ENCODE peak calls at places on chromosomes 16 and 17, in six cellular contexts. I is A673; F is left ventricle myocardium inferior; B is CD8-positive, alpha-beta T cell; N is lower lobe of right lung; X is cardiac fibroblast. Q is an unnamed sample.

GRCh38 chr17:75661531-75661930 is 5.4 kb downstream of the RECQL5 start:
- DNase-seq in I (no peak), N (no peak), B (no peak), F (no peak), X (no peak), Q (no peak)

GRCh38 chr17:17887752-17888304 is 51.0 kb upstream of the SREBF1 start:
- DNase-seq in I (no peak), B (no peak), X (no peak), F (no peak), N (no peak), Q (no peak)

GRCh38 chr16:52603015-52603414 is 56.1 kb upstream of the TOX3 start:
- DNase-seq in N (no peak), X (no peak), F (no peak), I (no peak), B (no peak), Q (no peak)

GRCh38 chr17:68511671-68512246 is 471 bp upstream of the PRKAR1A start:
- DNase-seq in N (peak), F (peak), B (peak), I (peak), X (peak), Q (no peak)

GRCh38 chr17:3828151-3828851 is 17.7 kb downstream of the NCBP3 start:
- DNase-seq in I (no peak), N (no peak), F (no peak), X (peak), B (no peak), Q (no peak)

GRCh38 chr17:14211778-14212177 is 24.9 kb downstream of the CDRT15 start:
- DNase-seq in B (no peak), F (peak), N (peak), I (no peak), X (peak), Q (no peak)

GRCh38 chr17:53629188-53629587 is 193.5 kb upstream of the KIF2B start:
- DNase-seq in X (no peak), N (no peak), I (no peak), B (no peak), F (no peak), Q (no peak)

GRCh38 chr17:41810659-41811548 is 845 bp downstream of the P3H4 start:
- DNase-seq in N (peak), B (no peak), F (no peak), X (no peak), I (no peak), Q (no peak)

GRCh38 chr16:24954137-24954536 is 61.0 kb downstream of the ARHGAP17 start:
- DNase-seq in N (no peak), X (no peak), F (no peak), B (no peak), I (no peak), Q (no peak)

GRCh38 chr16:24950275-24950674 is 64.9 kb downstream of the ARHGAP17 start:
- DNase-seq in X (peak), I (no peak), F (no peak), N (no peak), B (no peak), Q (peak)

GRCh38 chr16:24953721-24954120 is 61.4 kb downstream of the ARHGAP17 start:
- DNase-seq in B (no peak), F (no peak), I (no peak), N (no peak), X (no peak), Q (no peak)

GRCh38 chr16:24957887-24958286 is 57.3 kb downstream of the ARHGAP17 start:
- DNase-seq in X (no peak), I (no peak), N (no peak), B (no peak), F (no peak), Q (no peak)

GRCh38 chr16:24955975-24956731 is 59.0 kb downstream of the ARHGAP17 start:
- DNase-seq in I (no peak), B (no peak), F (no peak), N (no peak), X (no peak), Q (no peak)
- TF ChIP-seq CTCF in I (no peak), B (no peak), F (peak), N (no peak), X (no peak), Q (no peak)

GRCh38 chr16:67200491-67200890 is 1.6 kb downstream of the ELMO3 start:
- DNase-seq in I (no peak), F (no peak), N (no peak), X (no peak), B (no peak), Q (no peak)

GRCh38 chr16:67199808-67200198 is 872 bp downstream of the ELMO3 start:
- DNase-seq in X (no peak), B (no peak), I (no peak), N (no peak), F (no peak), Q (no peak)

GRCh38 chr16:67197704-67198103 is 1.2 kb upstream of the ELMO3 start:
- DNase-seq in B (no peak), X (no peak), I (no peak), F (no peak), N (no peak), Q (no peak)

GRCh38 chr16:67198238-67198734 is 645 bp upstream of the ELMO3 start:
- DNase-seq in N (peak), I (peak), F (no peak), X (peak), B (no peak), Q (no peak)

GRCh38 chr16:67199011-67199807 is at the start of gene ELMO3:
- DNase-seq in B (no peak), I (no peak), X (no peak), F (no peak), N (peak), Q (no peak)
- H3K4me3 ChIP-seq in B (no peak), I (no peak), X (no peak), F (no peak), N (peak), Q (no peak)

DNA sequence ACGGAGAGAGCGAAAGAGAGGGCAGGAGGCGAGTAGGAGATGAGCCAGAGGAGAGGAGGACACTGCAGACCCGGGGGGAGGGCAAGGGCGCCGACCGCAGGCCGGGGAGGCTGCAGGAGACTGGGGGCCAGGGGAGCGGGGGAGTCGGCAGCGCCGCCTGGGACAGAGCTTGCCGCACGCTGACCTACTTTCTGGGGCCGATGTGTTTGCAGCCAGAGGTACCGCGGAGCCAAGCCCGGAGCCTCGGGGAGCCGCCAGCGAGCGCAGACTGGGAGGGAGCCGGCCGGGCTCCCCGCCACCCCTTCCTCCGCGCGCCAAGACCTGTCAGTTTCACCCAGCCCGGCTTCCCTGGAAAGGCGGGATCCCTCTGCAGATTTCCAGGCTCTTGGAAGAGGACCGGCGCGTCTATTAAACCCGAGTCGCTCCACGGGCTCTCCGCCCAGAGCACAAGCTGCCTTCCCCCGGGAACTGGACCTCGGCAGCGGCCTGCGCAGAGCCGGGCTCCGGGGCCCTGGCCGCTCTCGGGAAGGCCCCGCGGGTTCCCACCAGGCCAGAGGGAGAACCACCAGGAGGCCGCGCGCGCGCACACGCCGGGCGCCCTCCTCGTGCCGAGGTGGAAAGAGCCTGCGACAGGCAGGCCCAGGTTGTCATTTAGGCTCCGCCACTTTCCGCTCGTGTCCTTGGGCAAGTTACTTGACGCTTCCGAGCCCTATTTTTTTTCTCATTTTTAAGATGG is 74.5 kb downstream of the CMC2 start:
- DNase-seq in F (peak), X (peak), N (peak), I (peak), B (no peak), Q (peak)
- TF ChIP-seq CTCF in F (no peak), X (peak), N (no peak), I (no peak), B (no peak), Q (peak)

DNA sequence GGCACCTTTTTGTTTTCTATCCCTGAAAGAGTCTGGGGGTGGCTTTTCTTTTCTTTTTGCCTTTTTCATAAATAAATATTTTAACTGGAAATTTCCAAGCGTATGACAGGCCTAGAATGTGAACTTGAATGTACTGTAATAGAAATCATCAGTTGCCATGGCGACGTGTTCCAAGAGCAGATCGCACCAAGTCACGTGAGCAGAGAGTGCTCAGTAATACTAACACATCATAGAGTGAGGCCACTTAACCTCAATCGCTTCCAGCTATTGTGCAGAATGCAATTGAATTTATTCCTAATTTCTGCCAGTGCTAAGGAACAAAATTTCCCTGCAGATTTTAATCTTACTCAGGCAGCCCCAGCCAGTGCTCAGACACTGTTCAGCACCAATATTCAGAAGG is 26.1 kb upstream of the PMFBP1 start:
- DNase-seq in X (peak), N (no peak), B (no peak), I (peak), F (no peak), Q (peak)
- H3K4me3 ChIP-seq in X (no peak), N (no peak), B (no peak), I (no peak), F (no peak), Q (no peak)

GRCh38 chr16:9434659-9435058 is 343.2 kb downstream of the HAPSTR1 start:
- DNase-seq in B (no peak), X (no peak), F (no peak), I (no peak), N (no peak), Q (no peak)
- TF ChIP-seq CTCF in B (no peak), X (no peak), F (no peak), I (no peak), N (no peak), Q (no peak)

DNA sequence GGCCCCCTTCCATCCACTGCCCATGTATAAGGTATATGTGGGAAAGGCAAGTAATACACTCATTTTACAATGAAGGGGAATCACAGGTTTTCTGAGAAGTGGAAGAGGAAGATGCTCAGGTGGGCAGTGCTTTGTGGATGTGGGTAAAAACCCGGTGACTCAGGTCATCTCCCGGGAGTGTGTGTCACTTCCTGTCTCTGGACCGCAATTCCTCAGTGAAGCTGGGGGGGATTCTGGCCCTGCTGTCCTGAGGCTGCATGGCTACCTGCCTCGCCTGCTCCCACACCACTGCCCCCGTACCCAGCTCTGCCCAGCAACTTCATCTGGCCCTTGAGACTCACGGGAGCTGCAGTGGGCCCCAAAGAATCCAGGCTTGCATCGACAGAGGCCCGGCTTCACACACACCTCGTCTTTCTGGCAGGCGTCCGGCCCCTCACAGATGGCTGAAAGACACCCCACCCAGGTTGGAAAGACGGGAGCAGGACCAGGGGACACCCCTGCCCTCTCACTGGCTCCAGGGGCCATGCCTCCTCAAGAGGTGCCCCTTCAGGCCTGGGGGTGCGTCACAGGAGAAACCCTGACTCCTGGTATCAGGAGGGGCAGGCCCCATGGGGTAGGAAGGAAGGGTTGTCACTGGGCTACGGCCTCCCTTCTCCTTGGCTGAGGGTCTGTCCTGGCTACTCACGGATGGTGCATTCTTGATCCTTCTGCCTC is 882 bp downstream of the SCARF1 start:
- DNase-seq in I (no peak), F (no peak), X (no peak), B (no peak), N (no peak), Q (no peak)
- H3K4me3 ChIP-seq in I (no peak), F (peak), X (no peak), B (peak), N (peak), Q (no peak)

DNA sequence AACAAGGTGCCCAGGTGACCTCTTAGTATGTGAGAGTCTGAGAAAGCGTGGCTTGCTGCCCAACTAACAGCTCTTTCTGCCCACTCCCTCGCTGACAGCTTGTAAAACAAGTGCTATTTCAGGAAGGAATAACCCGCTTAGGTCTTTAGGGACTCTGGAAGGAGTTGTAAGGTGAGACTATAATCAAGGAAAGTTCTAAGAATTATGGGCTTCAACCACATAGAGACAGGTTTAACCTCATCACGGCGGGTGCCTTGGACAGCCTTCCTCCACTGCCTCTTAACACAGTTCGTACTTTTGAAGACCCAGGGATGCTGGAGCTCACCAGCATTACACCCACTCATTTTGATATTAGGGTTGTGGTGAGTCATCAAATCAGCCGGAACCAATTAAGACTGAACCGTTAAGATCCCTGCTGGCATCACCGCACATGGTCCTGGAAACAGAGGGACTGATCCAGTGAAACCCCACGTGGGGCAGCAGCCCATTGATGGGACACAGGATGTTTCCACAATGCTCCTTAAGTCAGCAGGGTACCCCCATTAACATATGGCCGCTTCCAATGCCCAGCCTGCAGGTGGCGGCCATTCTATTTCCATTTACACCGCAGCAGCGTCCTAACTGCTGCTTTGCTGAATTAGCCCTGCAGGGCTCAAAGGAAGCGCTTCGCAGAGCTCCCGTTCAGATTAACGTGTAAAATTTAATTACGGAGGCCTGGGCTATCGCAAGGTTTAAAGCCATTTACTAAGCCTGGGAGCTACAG is 176.6 kb upstream of the SDK2 start:
- DNase-seq in N (no peak), F (no peak), X (peak), I (peak), B (no peak), Q (peak)
- TF ChIP-seq CTCF in N (peak), F (peak), X (no peak), I (peak), B (no peak), Q (no peak)

GRCh38 chr17:51372345-51373004 is 112.1 kb downstream of the UTP18 start:
- DNase-seq in X (peak), N (no peak), F (no peak), I (peak), B (no peak), Q (no peak)
- H3K4me3 ChIP-seq in X (no peak), N (no peak), F (no peak), I (no peak), B (no peak), Q (no peak)

GRCh38 chr16:57184890-57185445 is 871 bp downstream of the PSME3IP1 start:
- DNase-seq in I (no peak), N (no peak), X (no peak), F (no peak), B (no peak), Q (no peak)

GRCh38 chr16:57186630-57187507 is 740 bp downstream of the RSPRY1 start:
- DNase-seq in X (no peak), B (no peak), N (no peak), I (peak), F (no peak), Q (no peak)

GRCh38 chr16:57187508-57187854 is 1.4 kb downstream of the RSPRY1 start:
- DNase-seq in B (no peak), I (no peak), F (no peak), X (no peak), N (no peak), Q (no peak)

GRCh38 chr16:57185446-57185944 is 344 bp downstream of the PSME3IP1 start:
- DNase-seq in N (peak), B (peak), X (peak), I (peak), F (peak), Q (no peak)

DNA sequence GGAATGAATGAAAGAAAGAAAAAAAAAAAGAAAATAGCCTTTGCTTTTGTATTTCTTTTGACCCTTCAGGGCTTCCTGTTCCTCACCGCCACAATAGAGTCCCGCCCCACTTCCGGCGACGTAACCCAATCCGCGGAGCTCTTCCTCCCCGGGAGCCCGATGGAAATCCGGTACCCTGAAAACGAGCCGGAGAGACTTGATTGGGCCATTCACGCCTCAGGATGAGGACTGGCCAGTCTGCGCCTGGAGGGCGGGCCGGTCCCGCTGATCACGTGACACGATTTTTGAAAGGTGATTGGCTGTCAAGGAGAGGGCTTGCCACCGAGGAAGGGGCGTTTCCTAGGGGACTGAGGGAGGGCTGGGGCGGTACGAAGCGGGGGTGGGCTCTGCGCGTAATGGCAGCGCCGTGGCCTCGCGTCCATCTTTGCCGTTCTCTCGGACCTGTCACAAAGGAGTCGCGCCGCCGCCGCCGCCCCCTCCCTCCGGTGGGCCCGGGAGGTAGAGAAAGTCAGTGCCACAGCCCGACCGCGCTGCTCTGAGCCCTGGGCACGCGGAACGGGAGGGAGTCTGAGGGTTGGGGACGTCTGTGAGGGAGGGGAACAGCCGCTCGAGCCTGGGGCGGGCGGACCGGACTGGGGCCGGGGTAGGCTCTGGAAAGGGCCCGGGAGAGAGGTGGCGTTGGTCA is at the start of the genes PSME3IP1 and RSPRY1:
- DNase-seq in I (peak), B (peak), X (peak), N (peak), F (peak), Q (peak)
- TF ChIP-seq CTCF in I (no peak), B (no peak), X (no peak), N (no peak), F (no peak), Q (no peak)